ENCODE peak calls at places on chromosomes 7 and 10, in ten cellular contexts. One of them, this sample, is unnamed.

GRCh38 chr10:99579971-99580370 is 40.3 kb downstream of the SLC25A28 start:
- DNase-seq in EH: peak
- DNase-seq in amniotic epithelial cell: peak
- DNase-seq in iris pigment epithelial cell: no peak
- DNase-seq in GM03348: no peak
- DNase-seq in memory B cell: no peak
- DNase-seq in cardiac fibroblast: no peak
- DNase-seq in RWPE1: no peak
- DNase-seq in A549: no peak
- DNase-seq in NCI-H1092 treated with DMSO at 0.1 percent for 48 hours: no peak
- DNase-seq in this sample: no peak

GRCh38 chr7:31735991-31736982 is 49.3 kb downstream of the PPP1R17 start:
- DNase-seq in EH: peak
- DNase-seq in amniotic epithelial cell: peak
- DNase-seq in iris pigment epithelial cell: peak
- DNase-seq in GM03348: peak
- DNase-seq in memory B cell: peak
- DNase-seq in cardiac fibroblast: peak
- DNase-seq in RWPE1: peak
- DNase-seq in A549: peak
- DNase-seq in NCI-H1092 treated with DMSO at 0.1 percent for 48 hours: peak
- DNase-seq in this sample: peak

GRCh38 chr7:147861058-147861716 is 729.4 kb upstream of the C7orf33 start:
- DNase-seq in EH: no peak
- DNase-seq in amniotic epithelial cell: no peak
- DNase-seq in iris pigment epithelial cell: no peak
- DNase-seq in GM03348: peak
- DNase-seq in memory B cell: no peak
- DNase-seq in cardiac fibroblast: peak
- DNase-seq in RWPE1: no peak
- DNase-seq in A549: no peak
- DNase-seq in NCI-H1092 treated with DMSO at 0.1 percent for 48 hours: peak
- DNase-seq in this sample: no peak

GRCh38 chr7:114922652-114923402 is 933 bp downstream of the MDFIC start:
- DNase-seq in EH: peak
- DNase-seq in amniotic epithelial cell: peak
- DNase-seq in iris pigment epithelial cell: peak
- DNase-seq in GM03348: peak
- DNase-seq in memory B cell: no peak
- DNase-seq in cardiac fibroblast: peak
- DNase-seq in RWPE1: peak
- DNase-seq in A549: peak
- DNase-seq in NCI-H1092 treated with DMSO at 0.1 percent for 48 hours: peak
- DNase-seq in this sample: no peak

GRCh38 chr10:13773496-13774170 is 186.9 kb downstream of the PRPF18 start:
- DNase-seq in EH: peak
- DNase-seq in amniotic epithelial cell: no peak
- DNase-seq in iris pigment epithelial cell: no peak
- DNase-seq in GM03348: no peak
- DNase-seq in memory B cell: no peak
- DNase-seq in cardiac fibroblast: peak
- DNase-seq in RWPE1: no peak
- DNase-seq in A549: no peak
- DNase-seq in NCI-H1092 treated with DMSO at 0.1 percent for 48 hours: no peak
- DNase-seq in this sample: no peak

GRCh38 chr7:141294122-141294829 is 220.4 kb downstream of the TMEM178B start:
- DNase-seq in EH: no peak
- DNase-seq in amniotic epithelial cell: no peak
- DNase-seq in iris pigment epithelial cell: no peak
- DNase-seq in GM03348: no peak
- DNase-seq in memory B cell: no peak
- DNase-seq in cardiac fibroblast: no peak
- DNase-seq in RWPE1: no peak
- DNase-seq in A549: no peak
- DNase-seq in NCI-H1092 treated with DMSO at 0.1 percent for 48 hours: no peak
- DNase-seq in this sample: no peak

GRCh38 chr7:138000081-138000701 is 1.7 kb downstream of the CREB3L2 start:
- DNase-seq in EH: peak
- DNase-seq in amniotic epithelial cell: peak
- DNase-seq in iris pigment epithelial cell: peak
- DNase-seq in GM03348: peak
- DNase-seq in memory B cell: no peak
- DNase-seq in cardiac fibroblast: peak
- DNase-seq in RWPE1: no peak
- DNase-seq in A549: peak
- DNase-seq in NCI-H1092 treated with DMSO at 0.1 percent for 48 hours: no peak
- DNase-seq in this sample: peak

GRCh38 chr7:28768577-28769147 is 189.5 kb downstream of the TRIL start:
- DNase-seq in EH: peak
- DNase-seq in amniotic epithelial cell: peak
- DNase-seq in iris pigment epithelial cell: peak
- DNase-seq in GM03348: peak
- DNase-seq in memory B cell: no peak
- DNase-seq in cardiac fibroblast: peak
- DNase-seq in RWPE1: peak
- DNase-seq in A549: no peak
- DNase-seq in NCI-H1092 treated with DMSO at 0.1 percent for 48 hours: peak
- DNase-seq in this sample: peak

GRCh38 chr10:132429281-132430230 is 32.6 kb downstream of the PWWP2B start:
- DNase-seq in EH: no peak
- DNase-seq in amniotic epithelial cell: no peak
- DNase-seq in iris pigment epithelial cell: no peak
- DNase-seq in GM03348: no peak
- DNase-seq in memory B cell: no peak
- DNase-seq in cardiac fibroblast: no peak
- DNase-seq in RWPE1: no peak
- DNase-seq in A549: no peak
- DNase-seq in NCI-H1092 treated with DMSO at 0.1 percent for 48 hours: peak
- DNase-seq in this sample: no peak

GRCh38 chr7:112225006-112225405 is 18.5 kb downstream of the ZNF277 start:
- DNase-seq in EH: no peak
- DNase-seq in amniotic epithelial cell: no peak
- DNase-seq in iris pigment epithelial cell: no peak
- DNase-seq in GM03348: no peak
- DNase-seq in memory B cell: no peak
- DNase-seq in cardiac fibroblast: no peak
- DNase-seq in RWPE1: no peak
- DNase-seq in A549: no peak
- DNase-seq in NCI-H1092 treated with DMSO at 0.1 percent for 48 hours: no peak
- DNase-seq in this sample: no peak

GRCh38 chr10:86958831-86959736 is 685 bp downstream of the SNCG start:
- DNase-seq in EH: peak
- DNase-seq in amniotic epithelial cell: peak
- DNase-seq in iris pigment epithelial cell: peak
- DNase-seq in GM03348: peak
- DNase-seq in memory B cell: no peak
- DNase-seq in cardiac fibroblast: peak
- DNase-seq in RWPE1: peak
- DNase-seq in A549: peak
- DNase-seq in NCI-H1092 treated with DMSO at 0.1 percent for 48 hours: no peak
- DNase-seq in this sample: no peak

GRCh38 chr10:1608408-1609037 is 128.8 kb downstream of the ADARB2 start:
- DNase-seq in EH: no peak
- DNase-seq in amniotic epithelial cell: no peak
- DNase-seq in iris pigment epithelial cell: no peak
- DNase-seq in GM03348: no peak
- DNase-seq in memory B cell: peak
- DNase-seq in cardiac fibroblast: no peak
- DNase-seq in RWPE1: no peak
- DNase-seq in A549: no peak
- DNase-seq in NCI-H1092 treated with DMSO at 0.1 percent for 48 hours: no peak
- DNase-seq in this sample: no peak

GRCh38 chr10:103499881-103500280 is 6.4 kb downstream of the NEURL1 start:
- DNase-seq in EH: no peak
- DNase-seq in amniotic epithelial cell: peak
- DNase-seq in iris pigment epithelial cell: peak
- DNase-seq in GM03348: no peak
- DNase-seq in memory B cell: no peak
- DNase-seq in cardiac fibroblast: no peak
- DNase-seq in RWPE1: no peak
- DNase-seq in A549: no peak
- DNase-seq in NCI-H1092 treated with DMSO at 0.1 percent for 48 hours: no peak
- DNase-seq in this sample: no peak

GRCh38 chr7:112366886-112367285 is 83.4 kb upstream of the IFRD1 start:
- DNase-seq in EH: no peak
- DNase-seq in amniotic epithelial cell: no peak
- DNase-seq in iris pigment epithelial cell: no peak
- DNase-seq in GM03348: no peak
- DNase-seq in memory B cell: no peak
- DNase-seq in cardiac fibroblast: no peak
- DNase-seq in RWPE1: no peak
- DNase-seq in A549: no peak
- DNase-seq in NCI-H1092 treated with DMSO at 0.1 percent for 48 hours: no peak
- DNase-seq in this sample: no peak

GRCh38 chr10:119538632-119539358 is 3.7 kb downstream of the RGS10 start:
- DNase-seq in EH: peak
- DNase-seq in amniotic epithelial cell: no peak
- DNase-seq in iris pigment epithelial cell: no peak
- DNase-seq in GM03348: peak
- DNase-seq in memory B cell: no peak
- DNase-seq in cardiac fibroblast: peak
- DNase-seq in RWPE1: no peak
- DNase-seq in A549: no peak
- DNase-seq in NCI-H1092 treated with DMSO at 0.1 percent for 48 hours: no peak
- DNase-seq in this sample: no peak

GRCh38 chr7:69282941-69283340 is 315.3 kb upstream of the AUTS2 start:
- DNase-seq in EH: no peak
- DNase-seq in amniotic epithelial cell: no peak
- DNase-seq in iris pigment epithelial cell: no peak
- DNase-seq in GM03348: no peak
- DNase-seq in memory B cell: no peak
- DNase-seq in cardiac fibroblast: no peak
- DNase-seq in RWPE1: no peak
- DNase-seq in A549: no peak
- DNase-seq in NCI-H1092 treated with DMSO at 0.1 percent for 48 hours: no peak
- DNase-seq in this sample: no peak

GRCh38 chr10:103745264-103746247 is 109.8 kb downstream of the SH3PXD2A start:
- DNase-seq in EH: peak
- DNase-seq in amniotic epithelial cell: no peak
- DNase-seq in iris pigment epithelial cell: no peak
- DNase-seq in GM03348: no peak
- DNase-seq in memory B cell: no peak
- DNase-seq in cardiac fibroblast: peak
- DNase-seq in RWPE1: peak
- DNase-seq in A549: no peak
- DNase-seq in NCI-H1092 treated with DMSO at 0.1 percent for 48 hours: no peak
- DNase-seq in this sample: no peak

GRCh38 chr10:44671321-44671720 is 239.8 kb upstream of the TMEM72 start:
- DNase-seq in EH: no peak
- DNase-seq in amniotic epithelial cell: no peak
- DNase-seq in iris pigment epithelial cell: no peak
- DNase-seq in GM03348: no peak
- DNase-seq in memory B cell: no peak
- DNase-seq in cardiac fibroblast: no peak
- DNase-seq in RWPE1: no peak
- DNase-seq in A549: no peak
- DNase-seq in NCI-H1092 treated with DMSO at 0.1 percent for 48 hours: no peak
- DNase-seq in this sample: no peak

GRCh38 chr7:150745086-150745485 is 7.9 kb downstream of the GIMAP5 start:
- DNase-seq in EH: no peak
- DNase-seq in amniotic epithelial cell: no peak
- DNase-seq in iris pigment epithelial cell: no peak
- DNase-seq in GM03348: no peak
- DNase-seq in memory B cell: no peak
- DNase-seq in cardiac fibroblast: no peak
- DNase-seq in RWPE1: no peak
- DNase-seq in A549: no peak
- DNase-seq in NCI-H1092 treated with DMSO at 0.1 percent for 48 hours: no peak
- DNase-seq in this sample: no peak

GRCh38 chr10:114061148-114061547 is 17.5 kb downstream of the ADRB1 start:
- DNase-seq in EH: no peak
- DNase-seq in amniotic epithelial cell: no peak
- DNase-seq in iris pigment epithelial cell: no peak
- DNase-seq in GM03348: no peak
- DNase-seq in memory B cell: no peak
- DNase-seq in cardiac fibroblast: no peak
- DNase-seq in RWPE1: peak
- DNase-seq in A549: no peak
- DNase-seq in NCI-H1092 treated with DMSO at 0.1 percent for 48 hours: no peak
- DNase-seq in this sample: no peak

GRCh38 chr10:71502851-71503250 is 106.1 kb downstream of the CDH23 start:
- DNase-seq in EH: no peak
- DNase-seq in amniotic epithelial cell: no peak
- DNase-seq in iris pigment epithelial cell: no peak
- DNase-seq in GM03348: no peak
- DNase-seq in memory B cell: no peak
- DNase-seq in cardiac fibroblast: no peak
- DNase-seq in RWPE1: no peak
- DNase-seq in A549: no peak
- DNase-seq in NCI-H1092 treated with DMSO at 0.1 percent for 48 hours: no peak
- DNase-seq in this sample: no peak

GRCh38 chr7:5429253-5429856 is 5.7 kb upstream of the TNRC18 start:
- DNase-seq in EH: peak
- DNase-seq in amniotic epithelial cell: peak
- DNase-seq in iris pigment epithelial cell: peak
- DNase-seq in GM03348: no peak
- DNase-seq in memory B cell: peak
- DNase-seq in cardiac fibroblast: peak
- DNase-seq in RWPE1: peak
- DNase-seq in A549: no peak
- DNase-seq in NCI-H1092 treated with DMSO at 0.1 percent for 48 hours: peak
- DNase-seq in this sample: no peak

GRCh38 chr7:144819566-144819965 is 16.3 kb downstream of the TPK1 start:
- DNase-seq in EH: no peak
- DNase-seq in amniotic epithelial cell: no peak
- DNase-seq in iris pigment epithelial cell: no peak
- DNase-seq in GM03348: no peak
- DNase-seq in memory B cell: no peak
- DNase-seq in cardiac fibroblast: no peak
- DNase-seq in RWPE1: no peak
- DNase-seq in A549: no peak
- DNase-seq in NCI-H1092 treated with DMSO at 0.1 percent for 48 hours: no peak
- DNase-seq in this sample: no peak

GRCh38 chr7:29035044-29035740 is 77.1 kb upstream of the TRIL start:
- DNase-seq in EH: peak
- DNase-seq in amniotic epithelial cell: peak
- DNase-seq in iris pigment epithelial cell: peak
- DNase-seq in GM03348: peak
- DNase-seq in memory B cell: no peak
- DNase-seq in cardiac fibroblast: peak
- DNase-seq in RWPE1: peak
- DNase-seq in A549: peak
- DNase-seq in NCI-H1092 treated with DMSO at 0.1 percent for 48 hours: no peak
- DNase-seq in this sample: peak

GRCh38 chr10:78207216-78207615 is 173.6 kb downstream of the RPS24 start:
- DNase-seq in EH: peak
- DNase-seq in amniotic epithelial cell: no peak
- DNase-seq in iris pigment epithelial cell: no peak
- DNase-seq in GM03348: peak
- DNase-seq in memory B cell: no peak
- DNase-seq in cardiac fibroblast: no peak
- DNase-seq in RWPE1: no peak
- DNase-seq in A549: no peak
- DNase-seq in NCI-H1092 treated with DMSO at 0.1 percent for 48 hours: no peak
- DNase-seq in this sample: no peak